ENCODE peak calls at places on chromosomes 12 and 14, in five cellular contexts. K, L, I, H and Q are unnamed samples.

GRCh38 chr12:97512696-97513095 is 50.1 kb downstream of the RMST start:
- DNase-seq in K (no peak), L (no peak), I (no peak), H (no peak), Q (no peak)

GRCh38 chr12:49198431-49199155 is 9.7 kb upstream of the TUBA1A start:
- DNase-seq in K (peak; percentile 66), L (no peak), I (no peak), H (no peak), Q (peak; percentile 53)

GRCh38 chr12:96193725-96194571 is at the start of gene ELK3:
- DNase-seq in K (peak; percentile 71), L (peak; percentile 67), I (peak; percentile 69), H (peak; percentile 36), Q (peak; percentile 72)

GRCh38 chr12:69099201-69099837 is 140.1 kb upstream of the CPSF6 start:
- DNase-seq in K (no peak), L (no peak), I (no peak), H (no peak), Q (no peak)

GRCh38 chr14:54591461-54592245 is 24.7 kb downstream of the SAMD4A start:
- DNase-seq in K (no peak), L (no peak), I (peak; percentile 44), H (no peak), Q (no peak)

GRCh38 chr14:103527408-103528157 is 1.4 kb upstream of the TRMT61A start:
- DNase-seq in K (no peak), L (no peak), I (no peak), H (no peak), Q (no peak)

GRCh38 chr14:90137807-90138206 is 76.0 kb downstream of the KCNK13 start:
- DNase-seq in K (no peak), L (no peak), I (no peak), H (no peak), Q (no peak)

GRCh38 chr14:54047645-54048308 is 91.2 kb upstream of the BMP4 start:
- DNase-seq in K (no peak), L (no peak), I (no peak), H (no peak), Q (no peak)

GRCh38 chr14:103724116-103724515 is 8.5 kb downstream of the ZFYVE21 start:
- DNase-seq in K (no peak), L (no peak), I (no peak), H (no peak), Q (peak; percentile 94)

GRCh38 chr14:89661392-89661791 is 244.4 kb upstream of the FOXN3 start:
- DNase-seq in K (no peak), L (no peak), I (no peak), H (no peak), Q (no peak)

GRCh38 chr12:60072911-60073310 is 477.1 kb downstream of the SLC16A7 start:
- DNase-seq in K (no peak), L (no peak), I (no peak), H (no peak), Q (no peak)

GRCh38 chr12:53754196-53754595 is 2.4 kb upstream of the CISTR start:
- DNase-seq in K (no peak), L (no peak), I (no peak), H (no peak), Q (no peak)

GRCh38 chr12:67645571-67645970 is 3.0 kb upstream of the DYRK2 start:
- DNase-seq in K (no peak), L (no peak), I (peak; percentile 57), H (no peak), Q (no peak)

GRCh38 chr12:125314051-125314882 is 249.0 kb downstream of the AACS start:
- DNase-seq in K (peak; percentile 43), L (no peak), I (no peak), H (no peak), Q (no peak)

GRCh38 chr12:67444542-67444941 is 175.4 kb downstream of the CAND1 start:
- DNase-seq in K (no peak), L (no peak), I (no peak), H (no peak), Q (no peak)

GRCh38 chr12:78804262-78804661 is 60.3 kb upstream of the SYT1 start:
- DNase-seq in K (no peak), L (no peak), I (no peak), H (no peak), Q (no peak)

GRCh38 chr12:78081590-78082314 is 251.1 kb downstream of the NAV3 start:
- DNase-seq in K (no peak), L (no peak), I (no peak), H (no peak), Q (no peak)

GRCh38 chr12:67661311-67662011 is 12.9 kb downstream of the DYRK2 start:
- DNase-seq in K (no peak), L (no peak), I (no peak), H (peak; percentile 30), Q (no peak)

GRCh38 chr12:117692512-117692911 is 276.3 kb downstream of the KSR2 start:
- DNase-seq in K (no peak), L (no peak), I (no peak), H (no peak), Q (no peak)

GRCh38 chr14:80269338-80269935 is 58.1 kb upstream of the DIO2 start:
- DNase-seq in K (no peak), L (no peak), I (peak; percentile 35), H (no peak), Q (no peak)

GRCh38 chr14:72645706-72646105 is 248.2 kb downstream of the DPF3 start:
- DNase-seq in K (no peak), L (no peak), I (no peak), H (no peak), Q (no peak)

GRCh38 chr14:105427412-105427811 is 7.8 kb downstream of the MTA1 start:
- DNase-seq in K (no peak), L (no peak), I (no peak), H (no peak), Q (no peak)

GRCh38 chr12:53381739-53382630 is 2.0 kb downstream of the SP1 start:
- DNase-seq in K (peak; percentile 74), L (peak; percentile 21), I (peak; percentile 76), H (peak; percentile 90), Q (peak; percentile 76)

GRCh38 chr12:80936642-80937390 is 918 bp downstream of the LIN7A start:
- DNase-seq in K (peak; percentile 80), L (no peak), I (no peak), H (no peak), Q (peak; percentile 21)

GRCh38 chr12:53191885-53192530 is 11.3 kb upstream of the CSAD start:
- DNase-seq in K (no peak), L (no peak), I (no peak), H (no peak), Q (peak; percentile 59)

GRCh38 chr14:20499108-20499507 is 6.2 kb upstream of the RNASE10 start:
- DNase-seq in K (no peak), L (no peak), I (peak; percentile 58), H (no peak), Q (no peak)

GRCh38 chr12:131452444-131452860 is 258.4 kb upstream of the SFSWAP start:
- DNase-seq in K (peak; percentile 54), L (no peak), I (no peak), H (no peak), Q (no peak)

GRCh38 chr12:1835178-1836131 is 15.1 kb downstream of the LRTM2 start:
- DNase-seq in K (no peak), L (no peak), I (no peak), H (no peak), Q (no peak)

GRCh38 chr14:34297786-34298520 is 164.1 kb downstream of the SPTSSA start:
- DNase-seq in K (no peak), L (no peak), I (no peak), H (no peak), Q (no peak)

GRCh38 chr12:644293-644639 is 19.0 kb downstream of the NINJ2 start:
- DNase-seq in K (no peak), L (no peak), I (no peak), H (no peak), Q (no peak)

GRCh38 chr12:2051700-2052625 is 824 bp upstream of the CACNA1C start:
- DNase-seq in K (peak; percentile 77), L (no peak), I (no peak), H (no peak), Q (no peak)

GRCh38 chr14:75306917-75307699 is 28.5 kb downstream of the FOS start:
- DNase-seq in K (peak; percentile 39), L (no peak), I (peak; percentile 64), H (peak; percentile 35), Q (no peak)

GRCh38 chr12:67651380-67651695 is 2.8 kb downstream of the DYRK2 start:
- DNase-seq in K (peak; percentile 10), L (peak; percentile 54), I (no peak), H (no peak), Q (no peak)

GRCh38 chr12:90999946-91000345 is 4.8 kb downstream of the EPYC start:
- DNase-seq in K (no peak), L (no peak), I (peak; percentile 62), H (no peak), Q (no peak)

GRCh38 chr14:59754256-59754655 is 116.3 kb downstream of the RTN1 start:
- DNase-seq in K (no peak), L (no peak), I (no peak), H (no peak), Q (no peak)

GRCh38 chr14:64463198-64463597 is 2.1 kb upstream of the AKAP5 start:
- DNase-seq in K (no peak), L (no peak), I (no peak), H (no peak), Q (no peak)

GRCh38 chr14:105480807-105481801 is 5.6 kb upstream of the CRIP1 start:
- DNase-seq in K (peak; percentile 92), L (peak; percentile 82), I (peak; percentile 76), H (peak; percentile 76), Q (peak; percentile 97)

GRCh38 chr12:12445165-12445881 is 88.4 kb downstream of the BORCS5 start:
- DNase-seq in K (no peak), L (no peak), I (no peak), H (no peak), Q (no peak)
- H3K4me1 ChIP-seq in K (no peaks in the 10 kb centered on the region), L (peaks cover 12% of the 10 kb centered on the region), I (peaks cover 15% of the 10 kb centered on the region), H (peaks cover 16% of the 10 kb centered on the region), Q (peaks cover 27% of the 10 kb centered on the region)

DNA sequence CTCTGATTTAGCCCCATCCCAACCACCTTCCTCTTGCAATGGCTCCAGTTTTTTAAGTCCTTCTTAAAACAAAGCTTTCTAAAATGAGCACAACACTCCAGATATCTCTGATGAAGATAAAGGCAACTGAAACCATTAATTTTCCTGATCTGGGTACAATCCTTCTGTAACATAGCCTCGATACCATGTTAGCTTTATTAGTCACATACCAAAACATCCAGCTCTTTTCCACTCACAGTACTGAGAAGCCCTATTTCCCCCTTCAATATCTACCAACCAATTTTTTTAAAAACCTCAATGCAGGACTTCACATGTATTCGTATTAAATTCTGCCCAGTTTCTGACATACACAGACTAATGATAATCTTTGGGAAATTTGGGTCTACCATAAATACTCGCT is 105.9 kb downstream of the MED13L start:
- DNase-seq in K (no peak), L (no peak), I (no peak), H (no peak), Q (no peak)
- H3K4me3 ChIP-seq in K (no peak overlapping the region), L (no peak overlapping the region), I (no peak overlapping the region), H (no peak overlapping the region), Q (no peak overlapping the region)

GRCh38 chr14:99122521-99123125 is 149.4 kb downstream of the BCL11B start:
- DNase-seq in K (no peak), L (no peak), I (no peak), H (no peak), Q (peak; percentile 12)
- TF ChIP-seq CTCF in K (no peak), L (no peak), I (no peak), H (no peak), Q (no peak)

GRCh38 chr12:116691636-116692035 is 46.2 kb downstream of the SPRING1 start:
- DNase-seq in K (no peak), L (no peak), I (no peak), H (no peak), Q (no peak)
- H3K4me1 ChIP-seq in K (peaks cover 31% of the 10 kb centered on the region), L (peaks cover 3% of the 10 kb centered on the region), I (no peaks in the 10 kb centered on the region), H (peaks cover 8% of the 10 kb centered on the region), Q (peaks cover 8% of the 10 kb centered on the region)